ENCODE peak calls at places on chromosomes 13 and 19, in six cellular contexts. E is thyroid gland, I is left ventricle myocardium inferior, O is fibroblast of lung, P is pancreas, B is PC-3. Q is an unnamed sample. For H3K4me1 and H3K36me3, the result is how much of the 10 kb centered on the place peaks cover.

GRCh38 chr19:6712692-6713670 is 7.5 kb downstream of the C3 start:
- DNase-seq in E (no peak), I (no peak), O (no peak), P (no peak), B (no peak), Q (no peak)

GRCh38 chr19:35539850-35540249 is 5.6 kb upstream of the TMEM147 start:
- DNase-seq in E (no peak), I (no peak), O (no peak), P (no peak), B (no peak), Q (no peak)

GRCh38 chr13:111411186-111411858 is 90.9 kb downstream of the TEX29 start:
- DNase-seq in E (no peak), I (no peak), O (no peak), P (no peak), B (no peak), Q (no peak)

GRCh38 chr19:16326401-16327130 is 1.9 kb downstream of the KLF2 start:
- DNase-seq in E (no peak), I (no peak), O (peak), P (no peak), B (no peak), Q (peak)

GRCh38 chr19:53432088-53432661 is 391 bp downstream of the ZNF761 start:
- DNase-seq in E (peak), I (peak), O (peak), P (no peak), B (peak), Q (no peak)

GRCh38 chr19:952680-953500 is 27.1 kb downstream of the ARID3A start:
- DNase-seq in E (no peak), I (no peak), O (no peak), P (peak), B (peak), Q (no peak)

GRCh38 chr19:48660854-48661731 is 11.7 kb downstream of the NTN5 start:
- DNase-seq in E (peak), I (peak), O (peak), P (peak), B (peak), Q (peak)

GRCh38 chr19:23698711-23699520 is 11.9 kb upstream of the ZNF675 start:
- DNase-seq in E (peak), I (no peak), O (no peak), P (no peak), B (peak), Q (no peak)

GRCh38 chr19:49847731-49848696 is 2.9 kb upstream of the PTOV1 start:
- DNase-seq in E (no peak), I (no peak), O (peak), P (no peak), B (peak), Q (no peak)

GRCh38 chr19:2986951-2987491 is 9.7 kb downstream of the TLE6 start:
- DNase-seq in E (peak), I (no peak), O (no peak), P (no peak), B (no peak), Q (no peak)

GRCh38 chr19:32676186-32676894 is 692 bp downstream of the RGS9BP start:
- DNase-seq in E (peak), I (no peak), O (no peak), P (peak), B (no peak), Q (peak)

GRCh38 chr13:94479559-94480095 is at the start of gene DCT:
- DNase-seq in E (no peak), I (no peak), O (no peak), P (no peak), B (no peak), Q (no peak)

GRCh38 chr13:43662976-43663375 is 123.8 kb downstream of the ENOX1 start:
- DNase-seq in E (no peak), I (no peak), O (no peak), P (no peak), B (no peak), Q (no peak)

GRCh38 chr13:51524312-51524711 is 60.0 kb upstream of the WDFY2 start:
- DNase-seq in E (no peak), I (no peak), O (peak), P (no peak), B (peak), Q (no peak)

GRCh38 chr19:12913011-12913561 is 6.0 kb downstream of the SYCE2 start:
- DNase-seq in E (peak), I (peak), O (peak), P (peak), B (peak), Q (no peak)

GRCh38 chr13:61410669-61411297 is 4.9 kb downstream of the PCDH20 start:
- DNase-seq in E (no peak), I (no peak), O (peak), P (no peak), B (peak), Q (no peak)

GRCh38 chr13:107202371-107203023 is 634.6 kb upstream of the ARGLU1 start:
- DNase-seq in E (no peak), I (peak), O (peak), P (no peak), B (peak), Q (no peak)

GRCh38 chr13:62162860-62163259 is 747.2 kb upstream of the PCDH20 start:
- DNase-seq in E (no peak), I (no peak), O (no peak), P (no peak), B (no peak), Q (no peak)

GRCh38 chr19:46115396-46116109 is 8.9 kb downstream of the IGFL3 start:
- DNase-seq in E (no peak), I (no peak), O (peak), P (no peak), B (peak), Q (no peak)

GRCh38 chr19:9917322-9917721 is 19.0 kb downstream of the OLFM2 start:
- DNase-seq in E (peak), I (no peak), O (peak), P (peak), B (peak), Q (no peak)

GRCh38 chr19:5997371-5997770 is 19.4 kb upstream of the RANBP3 start:
- DNase-seq in E (no peak), I (no peak), O (no peak), P (no peak), B (no peak), Q (no peak)

GRCh38 chr13:103839460-103839859 is 773.2 kb upstream of the SLC10A2 start:
- DNase-seq in E (no peak), I (no peak), O (no peak), P (no peak), B (no peak), Q (no peak)

GRCh38 chr13:113448545-113448884 is 4.8 kb downstream of the ADPRHL1 start:
- DNase-seq in E (peak), I (peak), O (no peak), P (no peak), B (peak), Q (no peak)

GRCh38 chr13:39273953-39274352 is 235.7 kb downstream of the NHLRC3 start:
- DNase-seq in E (peak), I (no peak), O (peak), P (peak), B (peak), Q (no peak)
- TF ChIP-seq CTCF in E (peak), I (peak), O (no peak), P (no peak), B (peak), Q (no peak)

DNA sequence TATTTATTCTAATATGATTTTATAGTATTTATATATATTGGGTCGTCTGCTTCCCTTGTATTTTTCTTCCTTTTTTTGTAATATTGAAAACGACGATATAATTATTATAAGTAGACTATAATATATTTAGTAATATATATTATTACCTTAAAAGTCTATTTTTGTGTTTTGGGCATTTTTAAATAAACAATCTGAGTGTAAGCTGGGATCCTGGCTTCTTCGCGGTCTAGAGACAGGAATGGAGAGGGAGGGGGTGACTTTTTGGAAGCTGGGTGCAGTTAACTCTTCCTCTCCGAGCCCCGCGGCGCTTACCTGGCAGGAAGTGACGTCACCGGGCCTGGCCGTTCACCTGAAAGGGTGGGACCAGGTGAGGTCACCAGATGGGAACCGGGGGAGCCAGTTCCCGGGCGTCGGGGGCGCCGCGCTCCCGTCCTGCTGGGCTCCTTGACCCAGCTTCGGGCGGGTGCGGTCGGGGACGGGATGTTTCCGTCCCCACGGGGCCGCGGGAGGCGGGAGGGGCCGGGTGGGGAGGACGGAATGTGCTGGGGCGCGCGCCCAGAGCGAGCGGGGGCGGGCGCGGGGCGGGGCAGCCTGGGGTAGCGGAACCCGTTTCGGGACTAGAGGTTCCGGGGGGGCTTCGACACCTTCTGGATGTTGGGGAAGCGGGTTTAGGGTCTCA is 2.7 kb downstream of the ZFP36 start:
- DNase-seq in E (peak), I (peak), O (peak), P (peak), B (peak), Q (peak)
- H3K4me1 ChIP-seq in E (under half), I (half or more), O (under half), P (under half), B (under half), Q (under half)

GRCh38 chr19:18861235-18861634 is 29.5 kb downstream of the UPF1 start:
- DNase-seq in E (no peak), I (no peak), O (no peak), P (no peak), B (no peak), Q (no peak)

GRCh38 chr19:18865106-18865972 is 30.6 kb downstream of the CERS1 start:
- DNase-seq in E (no peak), I (no peak), O (no peak), P (no peak), B (no peak), Q (no peak)

GRCh38 chr19:18861917-18862316 is 30.2 kb downstream of the UPF1 start:
- DNase-seq in E (no peak), I (no peak), O (no peak), P (no peak), B (no peak), Q (no peak)

GRCh38 chr19:18863843-18864362 is 32.1 kb downstream of the CERS1 start:
- DNase-seq in E (no peak), I (no peak), O (no peak), P (no peak), B (no peak), Q (no peak)

GRCh38 chr19:18862976-18863842 is 31.4 kb downstream of the UPF1 start:
- DNase-seq in E (no peak), I (no peak), O (no peak), P (no peak), B (no peak), Q (no peak)
- H3K36me3 ChIP-seq in E (half or more), I (half or more), O (half or more), P (half or more), B (half or more), Q (half or more)

GRCh38 chr19:55344444-55344843 is 4.8 kb downstream of the KMT5C start:
- DNase-seq in E (no peak), I (no peak), O (peak), P (no peak), B (no peak), Q (no peak)
- TF ChIP-seq CTCF in E (no peak), I (no peak), O (no peak), P (no peak), B (no peak), Q (no peak)

GRCh38 chr13:79226250-79226649 is 179.8 kb downstream of the RBM26 start:
- DNase-seq in E (no peak), I (no peak), O (no peak), P (no peak), B (no peak), Q (no peak)
- H3K4me1 ChIP-seq in E (under half), I (under half), O (under half), P (under half), B (under half), Q (under half)

GRCh38 chr13:31322025-31322424 is 122.2 kb downstream of the B3GLCT start:
- DNase-seq in E (peak), I (peak), O (no peak), P (no peak), B (no peak), Q (no peak)
- H3K36me3 ChIP-seq in E (under half), I (under half), O (under half), P (under half), B (under half), Q (under half)

GRCh38 chr13:45807520-45808099 is 43.9 kb downstream of the SIAH3 start:
- DNase-seq in E (peak), I (no peak), O (peak), P (peak), B (peak), Q (no peak)
- TF ChIP-seq CTCF in E (peak), I (peak), O (peak), P (peak), B (peak), Q (peak)

GRCh38 chr13:32530841-32531253 is 7.7 kb downstream of the N4BP2L2 start:
- DNase-seq in E (no peak), I (no peak), O (peak), P (no peak), B (no peak), Q (no peak)
- H3K4me1 ChIP-seq in E (under half), I (half or more), O (under half), P (under half), B (under half), Q (half or more)

GRCh38 chr19:45066921-45067661 is 9.2 kb downstream of the ZNF296 start:
- DNase-seq in E (no peak), I (no peak), O (no peak), P (no peak), B (no peak), Q (no peak)

GRCh38 chr19:45070861-45071544 is 5.3 kb downstream of the ZNF296 start:
- DNase-seq in E (no peak), I (no peak), O (no peak), P (no peak), B (no peak), Q (no peak)

GRCh38 chr19:45068041-45068440 is 8.2 kb downstream of the ZNF296 start:
- DNase-seq in E (no peak), I (no peak), O (no peak), P (no peak), B (no peak), Q (no peak)

GRCh38 chr19:45070214-45070613 is 6.1 kb downstream of the ZNF296 start:
- DNase-seq in E (no peak), I (no peak), O (no peak), P (no peak), B (no peak), Q (no peak)

GRCh38 chr19:45069056-45069455 is 7.2 kb downstream of the ZNF296 start:
- DNase-seq in E (no peak), I (peak), O (peak), P (no peak), B (peak), Q (no peak)
- H3K36me3 ChIP-seq in E (half or more), I (half or more), O (under half), P (under half), B (under half), Q (under half)

Q was measured in CD8-positive, alpha-beta T cell.